ENCODE peak calls at places on chromosomes 7 and 10, in four cellular contexts. One of them, this sample, is unnamed.

GRCh38 chr7:74026406-74027123 is 1.4 kb upstream of the ELN start:
- DNase-seq in cardiac fibroblast: peak; percentile 60
- DNase-seq in AG10803: peak; percentile 60
- DNase-seq in fibroblast of pulmonary artery: peak; percentile 68
- DNase-seq in this sample: peak; percentile 48

GRCh38 chr7:6730343-6730633 is 23.5 kb upstream of the ZNF12 start:
- DNase-seq in cardiac fibroblast: peak; percentile 46
- DNase-seq in AG10803: peak; percentile 44
- DNase-seq in fibroblast of pulmonary artery: no peak
- DNase-seq in this sample: no peak

GRCh38 chr7:150811-151221 is 41.6 kb upstream of the FAM20C start:
- DNase-seq in cardiac fibroblast: no peak
- DNase-seq in AG10803: no peak
- DNase-seq in fibroblast of pulmonary artery: no peak
- DNase-seq in this sample: no peak

GRCh38 chr10:126917975-126918908 is 13.0 kb downstream of the DOCK1 start:
- DNase-seq in cardiac fibroblast: no peak
- DNase-seq in AG10803: no peak
- DNase-seq in fibroblast of pulmonary artery: no peak
- DNase-seq in this sample: no peak

GRCh38 chr10:79413196-79413595 is 32.2 kb downstream of the ZCCHC24 start:
- DNase-seq in cardiac fibroblast: peak; percentile 58
- DNase-seq in AG10803: no peak
- DNase-seq in fibroblast of pulmonary artery: no peak
- DNase-seq in this sample: peak; percentile 48

GRCh38 chr7:25180946-25181345 is 47.3 kb downstream of the NPVF start:
- DNase-seq in cardiac fibroblast: no peak
- DNase-seq in AG10803: no peak
- DNase-seq in fibroblast of pulmonary artery: no peak
- DNase-seq in this sample: no peak

GRCh38 chr7:156131881-156132280 is 319.6 kb upstream of the SHH start:
- DNase-seq in cardiac fibroblast: no peak
- DNase-seq in AG10803: no peak
- DNase-seq in fibroblast of pulmonary artery: no peak
- DNase-seq in this sample: no peak

GRCh38 chr7:54967384-54967783 is 51.4 kb upstream of the EGFR start:
- DNase-seq in cardiac fibroblast: peak; percentile 69
- DNase-seq in AG10803: peak; percentile 60
- DNase-seq in fibroblast of pulmonary artery: peak; percentile 47
- DNase-seq in this sample: no peak

GRCh38 chr10:21488954-21489446 is 36.5 kb downstream of the SKIDA1 start:
- DNase-seq in cardiac fibroblast: no peak
- DNase-seq in AG10803: no peak
- DNase-seq in fibroblast of pulmonary artery: no peak
- DNase-seq in this sample: no peak

GRCh38 chr7:63044721-63045120 is 953.9 kb upstream of the ZNF722 start:
- DNase-seq in cardiac fibroblast: no peak
- DNase-seq in AG10803: no peak
- DNase-seq in fibroblast of pulmonary artery: no peak
- DNase-seq in this sample: no peak

GRCh38 chr10:642186-642890 is 47.1 kb downstream of the DIP2C start:
- DNase-seq in cardiac fibroblast: no peak
- DNase-seq in AG10803: no peak
- DNase-seq in fibroblast of pulmonary artery: no peak
- DNase-seq in this sample: no peak

GRCh38 chr10:100655760-100656421 is 89.5 kb upstream of the PAX2 start:
- DNase-seq in cardiac fibroblast: no peak
- DNase-seq in AG10803: no peak
- DNase-seq in fibroblast of pulmonary artery: no peak
- DNase-seq in this sample: no peak

GRCh38 chr7:74454059-74454947 is 597 bp downstream of the GTF2IRD1 start:
- DNase-seq in cardiac fibroblast: no peak
- DNase-seq in AG10803: no peak
- DNase-seq in fibroblast of pulmonary artery: no peak
- DNase-seq in this sample: no peak

GRCh38 chr7:117764031-117764430 is 109.2 kb downstream of the CTTNBP2 start:
- DNase-seq in cardiac fibroblast: no peak
- DNase-seq in AG10803: no peak
- DNase-seq in fibroblast of pulmonary artery: no peak
- DNase-seq in this sample: no peak

GRCh38 chr7:158362001-158362400 is 225.6 kb downstream of the PTPRN2 start:
- DNase-seq in cardiac fibroblast: no peak
- DNase-seq in AG10803: no peak
- DNase-seq in fibroblast of pulmonary artery: no peak
- DNase-seq in this sample: no peak
- TF ChIP-seq CTCF in cardiac fibroblast: no peak
- TF ChIP-seq CTCF in AG10803: no peak
- TF ChIP-seq CTCF in fibroblast of pulmonary artery: no peak
- TF ChIP-seq CTCF in this sample: no peak

GRCh38 chr10:77036993-77037734 is 600.4 kb downstream of the KCNMA1 start:
- DNase-seq in cardiac fibroblast: peak; percentile 26
- DNase-seq in AG10803: no peak
- DNase-seq in fibroblast of pulmonary artery: peak; percentile 7
- DNase-seq in this sample: no peak
- TF ChIP-seq CTCF in cardiac fibroblast: peak; percentile 49
- TF ChIP-seq CTCF in AG10803: peak; percentile 55
- TF ChIP-seq CTCF in fibroblast of pulmonary artery: peak; percentile 48
- TF ChIP-seq CTCF in this sample: peak; percentile 81

GRCh38 chr10:42975558-42976352 is 101.1 kb upstream of the RET start:
- DNase-seq in cardiac fibroblast: no peak
- DNase-seq in AG10803: no peak
- DNase-seq in fibroblast of pulmonary artery: no peak
- DNase-seq in this sample: no peak
- TF ChIP-seq CTCF in cardiac fibroblast: no peak
- TF ChIP-seq CTCF in AG10803: no peak
- TF ChIP-seq CTCF in fibroblast of pulmonary artery: no peak
- TF ChIP-seq CTCF in this sample: peak; percentile 38

GRCh38 chr7:31061185-31061584 is 9.1 kb downstream of the ADCYAP1R1 start:
- DNase-seq in cardiac fibroblast: no peak
- DNase-seq in AG10803: no peak
- DNase-seq in fibroblast of pulmonary artery: no peak
- DNase-seq in this sample: no peak
- TF ChIP-seq CTCF in cardiac fibroblast: peak; percentile 8
- TF ChIP-seq CTCF in AG10803: no peak
- TF ChIP-seq CTCF in fibroblast of pulmonary artery: no peak
- TF ChIP-seq CTCF in this sample: peak; percentile 29

GRCh38 chr7:142690554-142691182 is 58.6 kb upstream of the PRSS1 start:
- DNase-seq in cardiac fibroblast: no peak
- DNase-seq in AG10803: no peak
- DNase-seq in fibroblast of pulmonary artery: no peak
- DNase-seq in this sample: no peak

GRCh38 chr7:142697270-142697669 is 52.0 kb upstream of the PRSS1 start:
- DNase-seq in cardiac fibroblast: no peak
- DNase-seq in AG10803: no peak
- DNase-seq in fibroblast of pulmonary artery: no peak
- DNase-seq in this sample: no peak

GRCh38 chr7:142698429-142698828 is 50.8 kb upstream of the PRSS1 start:
- DNase-seq in cardiac fibroblast: no peak
- DNase-seq in AG10803: no peak
- DNase-seq in fibroblast of pulmonary artery: no peak
- DNase-seq in this sample: no peak

GRCh38 chr7:142693911-142694310 is 55.4 kb upstream of the PRSS1 start:
- DNase-seq in cardiac fibroblast: no peak
- DNase-seq in AG10803: no peak
- DNase-seq in fibroblast of pulmonary artery: no peak
- DNase-seq in this sample: no peak

DNA sequence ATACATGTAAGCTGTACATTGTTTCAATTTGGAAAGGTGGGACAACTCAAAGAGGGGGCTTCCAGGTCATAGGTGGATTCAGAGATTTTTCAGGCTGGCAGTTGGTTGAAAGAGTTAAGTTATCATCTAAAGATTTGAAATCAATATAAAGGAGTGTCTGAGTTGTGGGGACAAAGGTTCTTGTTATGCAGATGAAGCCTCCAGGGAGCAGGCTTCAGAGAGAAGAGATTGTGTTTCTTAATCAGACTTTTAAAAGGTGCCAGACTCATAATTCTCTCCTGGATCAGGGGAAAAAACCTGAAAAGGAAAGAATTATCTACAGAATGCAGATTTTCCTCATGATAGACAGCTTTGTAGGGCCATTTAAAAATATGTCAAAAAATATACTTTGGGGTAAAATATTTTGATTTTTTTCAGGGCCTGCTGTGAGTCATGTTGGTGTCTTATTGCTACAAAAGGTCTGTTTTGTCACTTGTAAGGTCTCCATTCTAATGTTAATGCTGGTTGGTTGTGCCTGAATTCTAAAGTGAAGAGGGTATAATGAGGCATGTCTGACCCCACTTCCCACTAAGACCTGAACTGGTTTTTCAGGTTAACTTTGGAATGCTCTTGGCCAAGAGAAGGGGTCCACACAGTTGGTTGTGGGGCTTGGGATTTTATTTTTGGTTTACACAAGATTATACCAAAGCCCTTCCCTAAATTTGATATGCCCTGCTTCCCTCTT is 52.7 kb upstream of the PRSS1 start:
- DNase-seq in cardiac fibroblast: no peak
- DNase-seq in AG10803: no peak
- DNase-seq in fibroblast of pulmonary artery: no peak
- DNase-seq in this sample: no peak
- TF ChIP-seq CTCF in cardiac fibroblast: no peak
- TF ChIP-seq CTCF in AG10803: no peak
- TF ChIP-seq CTCF in fibroblast of pulmonary artery: no peak
- TF ChIP-seq CTCF in this sample: no peak